ENCODE peak calls at places on chromosome 20, in ten cellular contexts. S, N, R, A, W, T, B, F, C and D are unnamed samples.

GRCh38 chr20:47506335-47506734 is 4.6 kb downstream of the NCOA3 start:
- DNase-seq in S (no peak), N (no peak), R (no peak), A (no peak), W (no peak), T (peak; percentile 37), B (no peak), F (no peak), C (no peak), D (no peak)

GRCh38 chr20:64219730-64220129 is 35.8 kb upstream of the PCMTD2 start:
- DNase-seq in S (no peak), N (no peak), R (no peak), A (no peak), W (no peak), T (no peak), B (no peak), F (no peak), C (no peak), D (no peak)

GRCh38 chr20:34791289-34792020 is 34.0 kb downstream of the NCOA6 start:
- DNase-seq in S (peak; percentile 56), N (no peak), R (no peak), A (no peak), W (peak; percentile 90), T (peak; percentile 28), B (no peak), F (no peak), C (no peak), D (no peak)

GRCh38 chr20:25237610-25238318 is 10.1 kb upstream of the PYGB start:
- DNase-seq in S (peak; percentile 99), N (peak; percentile 73), R (peak; percentile 98), A (peak; percentile 68), W (peak; percentile 99), T (no peak), B (peak; percentile 100), F (no peak), C (no peak), D (peak; percentile 84)

GRCh38 chr20:34302312-34302722 is 838 bp downstream of the AHCY start:
- DNase-seq in S (peak; percentile 21), N (no peak), R (peak; percentile 74), A (no peak), W (peak; percentile 59), T (peak; percentile 6), B (peak; percentile 25), F (no peak), C (no peak), D (no peak)

GRCh38 chr20:53606364-53606985 is 12.8 kb upstream of the ZNF217 start:
- DNase-seq in S (peak; percentile 52), N (no peak), R (no peak), A (no peak), W (peak; percentile 79), T (no peak), B (no peak), F (no peak), C (no peak), D (no peak)

GRCh38 chr20:4813839-4814695 is 92.4 kb downstream of the PRND start:
- DNase-seq in S (no peak), N (no peak), R (no peak), A (no peak), W (no peak), T (no peak), B (no peak), F (no peak), C (no peak), D (peak; percentile 61)

GRCh38 chr20:38337561-38338140 is 8.6 kb upstream of the LBP start:
- DNase-seq in S (peak; percentile 14), N (no peak), R (peak; percentile 63), A (peak; percentile 38), W (no peak), T (peak; percentile 89), B (peak; percentile 14), F (peak; percentile 44), C (peak; percentile 53), D (no peak)

GRCh38 chr20:13009682-13010406 is 1.1 kb downstream of the SPTLC3 start:
- DNase-seq in S (peak; percentile 1), N (peak; percentile 26), R (peak; percentile 64), A (peak; percentile 55), W (peak; percentile 92), T (no peak), B (peak; percentile 85), F (no peak), C (no peak), D (no peak)

GRCh38 chr20:56433880-56434255 is 21.8 kb downstream of the CASS4 start:
- DNase-seq in S (peak; percentile 81), N (no peak), R (no peak), A (no peak), W (peak; percentile 94), T (no peak), B (no peak), F (no peak), C (no peak), D (no peak)

GRCh38 chr20:46133886-46134654 is 16.0 kb downstream of the CD40 start:
- DNase-seq in S (no peak), N (no peak), R (no peak), A (no peak), W (no peak), T (no peak), B (no peak), F (no peak), C (no peak), D (peak; percentile 41)

GRCh38 chr20:44911264-44911921 is 1.5 kb downstream of the PABPC1L start:
- DNase-seq in S (peak; percentile 24), N (peak; percentile 65), R (peak; percentile 88), A (peak; percentile 85), W (peak; percentile 29), T (peak; percentile 88), B (peak; percentile 38), F (peak; percentile 70), C (peak; percentile 81), D (no peak)
- TF ChIP-seq CTCF in S (peak; percentile 76), N (peak; percentile 47), R (no peak), A (peak; percentile 37), W (peak; percentile 34), T (peak; percentile 77), B (no peak), F (peak; percentile 59), C (peak; percentile 56), D (peak; percentile 67)

GRCh38 chr20:50267041-50267865 is 76.6 kb downstream of the CEBPB start:
- DNase-seq in S (no peak), N (peak; percentile 79), R (peak; percentile 78), A (peak; percentile 93), W (peak; percentile 89), T (peak; percentile 47), B (peak; percentile 81), F (no peak), C (no peak), D (no peak)
- TF ChIP-seq CTCF in S (no peak), N (no peak), R (no peak), A (no peak), W (peak; percentile 9), T (no peak), B (no peak), F (no peak), C (no peak), D (no peak)

GRCh38 chr20:36587388-36588136 is 14.2 kb downstream of the TGIF2 start:
- DNase-seq in S (no peak), N (peak; percentile 63), R (no peak), A (no peak), W (no peak), T (no peak), B (no peak), F (no peak), C (no peak), D (no peak)

GRCh38 chr20:36593347-36593746 is 12.2 kb upstream of the RAB5IF start:
- DNase-seq in S (no peak), N (no peak), R (no peak), A (no peak), W (no peak), T (no peak), B (no peak), F (no peak), C (no peak), D (no peak)

GRCh38 chr20:36591281-36591680 is 14.3 kb upstream of the RAB5IF start:
- DNase-seq in S (no peak), N (no peak), R (no peak), A (no peak), W (no peak), T (no peak), B (no peak), F (no peak), C (no peak), D (no peak)

DNA sequence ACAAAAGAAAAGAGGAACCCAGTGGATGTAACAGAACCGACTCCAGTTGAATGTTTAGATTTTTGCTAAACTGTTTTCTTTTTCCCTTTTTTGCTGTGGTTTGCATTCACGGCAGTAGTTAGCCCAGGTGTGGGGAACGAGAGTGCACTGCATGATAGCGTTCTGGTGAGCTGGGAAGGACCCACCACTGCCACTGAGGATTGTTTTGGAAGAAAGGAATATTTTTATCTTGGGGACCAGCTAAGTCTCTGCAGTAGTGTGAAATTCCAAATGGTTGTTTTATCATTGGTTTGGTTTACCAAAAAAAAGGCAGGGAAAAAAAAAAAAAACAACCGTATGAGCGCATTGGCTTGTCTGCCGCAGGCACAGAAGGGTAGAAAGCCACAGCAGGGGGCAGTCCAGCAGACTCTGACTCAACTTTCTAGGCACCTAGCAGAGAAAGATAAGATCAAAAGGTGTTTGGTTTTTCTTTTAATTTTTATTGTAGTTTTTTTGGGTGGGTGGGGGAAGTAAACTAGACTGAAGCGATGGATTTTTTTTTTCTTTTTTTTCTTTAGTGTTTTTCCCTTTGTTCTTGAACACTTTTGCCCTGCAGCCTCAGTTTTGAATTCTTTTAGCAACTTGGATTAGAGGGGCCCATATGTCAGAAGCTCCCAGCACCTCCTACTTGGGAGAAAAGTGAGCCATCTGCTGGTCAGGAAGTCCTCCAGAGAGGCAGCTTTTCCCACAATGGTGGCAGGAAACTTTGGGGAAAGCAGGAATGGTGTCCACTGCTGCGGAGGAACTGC is 13.5 kb upstream of the RAB5IF start:
- DNase-seq in S (peak; percentile 40), N (no peak), R (no peak), A (no peak), W (peak; percentile 55), T (peak; percentile 63), B (peak; percentile 9), F (no peak), C (no peak), D (no peak)
- TF ChIP-seq CTCF in S (peak; percentile 71), N (peak; percentile 49), R (peak; percentile 81), A (peak; percentile 17), W (peak; percentile 64), T (peak; percentile 51), B (no peak), F (peak; percentile 42), C (no peak), D (peak; percentile 78)

GRCh38 chr20:44210422-44211176 is at the start of gene OSER1:
- DNase-seq in S (peak; percentile 97), N (peak; percentile 99), R (peak; percentile 100), A (peak; percentile 99), W (peak; percentile 96), T (peak; percentile 98), B (peak; percentile 98), F (peak; percentile 96), C (peak; percentile 97), D (peak; percentile 97)

GRCh38 chr20:44207066-44207723 is 3.4 kb downstream of the OSER1 start:
- DNase-seq in S (no peak), N (no peak), R (no peak), A (no peak), W (no peak), T (no peak), B (no peak), F (no peak), C (no peak), D (no peak)

GRCh38 chr20:44208165-44208564 is 2.4 kb downstream of the OSER1 start:
- DNase-seq in S (no peak), N (no peak), R (no peak), A (no peak), W (no peak), T (no peak), B (no peak), F (no peak), C (no peak), D (no peak)

GRCh38 chr20:44209691-44210421 is 715 bp downstream of the OSER1 start:
- DNase-seq in S (peak; percentile 5), N (peak; percentile 51), R (no peak), A (peak; percentile 68), W (peak; percentile 22), T (peak; percentile 71), B (no peak), F (no peak), C (peak; percentile 65), D (no peak)

GRCh38 chr20:44208770-44209169 is 1.8 kb downstream of the OSER1 start:
- DNase-seq in S (peak; percentile 55), N (no peak), R (no peak), A (no peak), W (peak; percentile 50), T (no peak), B (no peak), F (no peak), C (no peak), D (no peak)
- TF ChIP-seq CTCF in S (peak; percentile 31), N (no peak), R (no peak), A (no peak), W (peak; percentile 28), T (no peak), B (no peak), F (no peak), C (no peak), D (peak; percentile 65)